ENCODE peak calls at places on chromosomes 1 and 21, in nine cellular contexts. One of them, this sample, is unnamed. For H3K27me3, the result is how much of the 10 kb centered on the place peaks cover.

GRCh38 chr1:243705585-243705984 is 144.5 kb downstream of the AKT3 start:
- DNase-seq in neural progenitor cell: no peak
- DNase-seq in kidney epithelial cell: no peak
- DNase-seq in CD8-positive, alpha-beta memory T cell: no peak
- DNase-seq in psoas muscle: no peak
- DNase-seq in tibial nerve: no peak
- DNase-seq in PC-3: no peak
- DNase-seq in IMR-90: no peak
- DNase-seq in heart right ventricle: no peak
- DNase-seq in this sample: no peak

GRCh38 chr1:181557313-181557712 is 74.0 kb downstream of the CACNA1E start:
- DNase-seq in neural progenitor cell: no peak
- DNase-seq in kidney epithelial cell: no peak
- DNase-seq in CD8-positive, alpha-beta memory T cell: no peak
- DNase-seq in psoas muscle: no peak
- DNase-seq in tibial nerve: no peak
- DNase-seq in PC-3: no peak
- DNase-seq in IMR-90: no peak
- DNase-seq in heart right ventricle: no peak
- DNase-seq in this sample: no peak

GRCh38 chr1:44786841-44787426 is 1.0 kb downstream of the BEST4 start:
- DNase-seq in neural progenitor cell: no peak
- DNase-seq in kidney epithelial cell: no peak
- DNase-seq in CD8-positive, alpha-beta memory T cell: no peak
- DNase-seq in psoas muscle: no peak
- DNase-seq in tibial nerve: no peak
- DNase-seq in PC-3: no peak
- DNase-seq in IMR-90: no peak
- DNase-seq in heart right ventricle: no peak
- DNase-seq in this sample: no peak

GRCh38 chr1:39625462-39626273 is 13.8 kb downstream of the HEYL start:
- DNase-seq in neural progenitor cell: no peak
- DNase-seq in kidney epithelial cell: no peak
- DNase-seq in CD8-positive, alpha-beta memory T cell: no peak
- DNase-seq in psoas muscle: peak
- DNase-seq in tibial nerve: peak
- DNase-seq in PC-3: no peak
- DNase-seq in IMR-90: peak
- DNase-seq in heart right ventricle: peak
- DNase-seq in this sample: no peak

GRCh38 chr1:233668725-233669294 is 54.9 kb downstream of the KCNK1 start:
- DNase-seq in neural progenitor cell: no peak
- DNase-seq in kidney epithelial cell: no peak
- DNase-seq in CD8-positive, alpha-beta memory T cell: no peak
- DNase-seq in psoas muscle: no peak
- DNase-seq in tibial nerve: no peak
- DNase-seq in PC-3: peak
- DNase-seq in IMR-90: peak
- DNase-seq in heart right ventricle: no peak
- DNase-seq in this sample: peak

GRCh38 chr1:247113094-247113497 is 8.9 kb upstream of the ZNF669 start:
- DNase-seq in neural progenitor cell: no peak
- DNase-seq in kidney epithelial cell: no peak
- DNase-seq in CD8-positive, alpha-beta memory T cell: no peak
- DNase-seq in psoas muscle: no peak
- DNase-seq in tibial nerve: no peak
- DNase-seq in PC-3: peak
- DNase-seq in IMR-90: no peak
- DNase-seq in heart right ventricle: peak
- DNase-seq in this sample: no peak

GRCh38 chr1:180898441-180899219 is 14.1 kb upstream of the KIAA1614 start:
- DNase-seq in neural progenitor cell: no peak
- DNase-seq in kidney epithelial cell: no peak
- DNase-seq in CD8-positive, alpha-beta memory T cell: no peak
- DNase-seq in psoas muscle: no peak
- DNase-seq in tibial nerve: no peak
- DNase-seq in PC-3: no peak
- DNase-seq in IMR-90: peak
- DNase-seq in heart right ventricle: peak
- DNase-seq in this sample: no peak

GRCh38 chr1:28508435-28508754 is 2.6 kb downstream of the RCC1 start:
- DNase-seq in neural progenitor cell: peak
- DNase-seq in kidney epithelial cell: no peak
- DNase-seq in CD8-positive, alpha-beta memory T cell: no peak
- DNase-seq in psoas muscle: no peak
- DNase-seq in tibial nerve: no peak
- DNase-seq in PC-3: no peak
- DNase-seq in IMR-90: no peak
- DNase-seq in heart right ventricle: no peak
- DNase-seq in this sample: no peak

GRCh38 chr1:36174716-36175115 is 18.8 kb downstream of the MAP7D1 start:
- DNase-seq in neural progenitor cell: no peak
- DNase-seq in kidney epithelial cell: no peak
- DNase-seq in CD8-positive, alpha-beta memory T cell: no peak
- DNase-seq in psoas muscle: no peak
- DNase-seq in tibial nerve: no peak
- DNase-seq in PC-3: no peak
- DNase-seq in IMR-90: no peak
- DNase-seq in heart right ventricle: no peak
- DNase-seq in this sample: no peak

GRCh38 chr1:179369751-179370341 is 4.1 kb downstream of the AXDND1 start:
- DNase-seq in neural progenitor cell: peak
- DNase-seq in kidney epithelial cell: no peak
- DNase-seq in CD8-positive, alpha-beta memory T cell: peak
- DNase-seq in psoas muscle: no peak
- DNase-seq in tibial nerve: no peak
- DNase-seq in PC-3: peak
- DNase-seq in IMR-90: peak
- DNase-seq in heart right ventricle: no peak
- DNase-seq in this sample: peak

GRCh38 chr21:40548134-40548533 is 298.8 kb downstream of the DSCAM start:
- DNase-seq in neural progenitor cell: peak
- DNase-seq in kidney epithelial cell: no peak
- DNase-seq in CD8-positive, alpha-beta memory T cell: no peak
- DNase-seq in psoas muscle: no peak
- DNase-seq in tibial nerve: no peak
- DNase-seq in PC-3: no peak
- DNase-seq in IMR-90: no peak
- DNase-seq in heart right ventricle: no peak
- DNase-seq in this sample: no peak

GRCh38 chr1:96651517-96651916 is 70.1 kb upstream of the PTBP2 start:
- DNase-seq in neural progenitor cell: peak
- DNase-seq in kidney epithelial cell: no peak
- DNase-seq in CD8-positive, alpha-beta memory T cell: no peak
- DNase-seq in psoas muscle: no peak
- DNase-seq in tibial nerve: no peak
- DNase-seq in PC-3: no peak
- DNase-seq in IMR-90: no peak
- DNase-seq in heart right ventricle: no peak
- DNase-seq in this sample: no peak

DNA sequence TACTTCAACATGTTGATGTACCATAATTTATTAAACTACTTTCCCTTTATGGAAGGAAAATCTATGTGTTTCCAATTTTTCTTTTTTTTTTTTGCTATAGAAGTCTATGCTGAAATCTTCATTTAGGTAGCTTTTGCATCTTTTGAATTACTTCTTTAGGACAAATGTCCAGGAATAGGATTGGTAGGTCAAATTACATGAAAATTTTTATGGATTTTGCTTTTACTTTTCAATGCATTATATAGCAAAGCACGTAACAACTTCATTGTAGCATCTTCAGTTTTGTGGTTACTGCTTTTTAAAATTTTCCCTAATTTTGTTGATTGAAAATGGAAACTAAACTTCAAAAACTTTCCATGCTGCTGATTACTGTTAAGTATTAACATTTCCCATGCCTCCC is 12.0 kb upstream of the PLA2G2C start:
- DNase-seq in neural progenitor cell: no peak
- DNase-seq in kidney epithelial cell: no peak
- DNase-seq in CD8-positive, alpha-beta memory T cell: no peak
- DNase-seq in psoas muscle: no peak
- DNase-seq in tibial nerve: no peak
- DNase-seq in PC-3: no peak
- DNase-seq in IMR-90: no peak
- DNase-seq in heart right ventricle: no peak
- DNase-seq in this sample: no peak
- H3K27me3 ChIP-seq in neural progenitor cell: under half
- H3K27me3 ChIP-seq in kidney epithelial cell: under half
- H3K27me3 ChIP-seq in CD8-positive, alpha-beta memory T cell: under half
- H3K27me3 ChIP-seq in psoas muscle: under half
- H3K27me3 ChIP-seq in tibial nerve: under half
- H3K27me3 ChIP-seq in PC-3: under half
- H3K27me3 ChIP-seq in IMR-90: under half
- H3K27me3 ChIP-seq in heart right ventricle: under half
- H3K27me3 ChIP-seq in this sample: under half

GRCh38 chr1:117605164-117605810 is 561 bp upstream of the TENT5C start:
- DNase-seq in neural progenitor cell: peak
- DNase-seq in kidney epithelial cell: no peak
- DNase-seq in CD8-positive, alpha-beta memory T cell: no peak
- DNase-seq in psoas muscle: no peak
- DNase-seq in tibial nerve: no peak
- DNase-seq in PC-3: peak
- DNase-seq in IMR-90: no peak
- DNase-seq in heart right ventricle: peak
- DNase-seq in this sample: no peak
- H3K27me3 ChIP-seq in neural progenitor cell: half or more
- H3K27me3 ChIP-seq in kidney epithelial cell: under half
- H3K27me3 ChIP-seq in CD8-positive, alpha-beta memory T cell: under half
- H3K27me3 ChIP-seq in psoas muscle: under half
- H3K27me3 ChIP-seq in tibial nerve: under half
- H3K27me3 ChIP-seq in PC-3: under half
- H3K27me3 ChIP-seq in IMR-90: under half
- H3K27me3 ChIP-seq in heart right ventricle: under half
- H3K27me3 ChIP-seq in this sample: under half

GRCh38 chr1:34178072-34178471 is 1.4 kb downstream of the C1orf94 start:
- DNase-seq in neural progenitor cell: peak
- DNase-seq in kidney epithelial cell: no peak
- DNase-seq in CD8-positive, alpha-beta memory T cell: no peak
- DNase-seq in psoas muscle: no peak
- DNase-seq in tibial nerve: no peak
- DNase-seq in PC-3: no peak
- DNase-seq in IMR-90: no peak
- DNase-seq in heart right ventricle: no peak
- DNase-seq in this sample: no peak

GRCh38 chr1:34176830-34177613 is at the start of gene C1orf94:
- DNase-seq in neural progenitor cell: peak
- DNase-seq in kidney epithelial cell: no peak
- DNase-seq in CD8-positive, alpha-beta memory T cell: no peak
- DNase-seq in psoas muscle: no peak
- DNase-seq in tibial nerve: no peak
- DNase-seq in PC-3: no peak
- DNase-seq in IMR-90: no peak
- DNase-seq in heart right ventricle: no peak
- DNase-seq in this sample: no peak

GRCh38 chr1:34175737-34176136 is 970 bp upstream of the C1orf94 start:
- DNase-seq in neural progenitor cell: no peak
- DNase-seq in kidney epithelial cell: no peak
- DNase-seq in CD8-positive, alpha-beta memory T cell: no peak
- DNase-seq in psoas muscle: no peak
- DNase-seq in tibial nerve: no peak
- DNase-seq in PC-3: no peak
- DNase-seq in IMR-90: no peak
- DNase-seq in heart right ventricle: no peak
- DNase-seq in this sample: no peak
- H3K27me3 ChIP-seq in neural progenitor cell: under half
- H3K27me3 ChIP-seq in kidney epithelial cell: under half
- H3K27me3 ChIP-seq in CD8-positive, alpha-beta memory T cell: under half
- H3K27me3 ChIP-seq in psoas muscle: under half
- H3K27me3 ChIP-seq in tibial nerve: under half
- H3K27me3 ChIP-seq in PC-3: under half
- H3K27me3 ChIP-seq in IMR-90: under half
- H3K27me3 ChIP-seq in heart right ventricle: half or more
- H3K27me3 ChIP-seq in this sample: under half

GRCh38 chr1:1090424-1091343 is 16.6 kb upstream of the RNF223 start:
- DNase-seq in neural progenitor cell: no peak
- DNase-seq in kidney epithelial cell: no peak
- DNase-seq in CD8-positive, alpha-beta memory T cell: no peak
- DNase-seq in psoas muscle: no peak
- DNase-seq in tibial nerve: no peak
- DNase-seq in PC-3: no peak
- DNase-seq in IMR-90: no peak
- DNase-seq in heart right ventricle: no peak
- DNase-seq in this sample: no peak
- H3K27me3 ChIP-seq in neural progenitor cell: under half
- H3K27me3 ChIP-seq in kidney epithelial cell: under half
- H3K27me3 ChIP-seq in CD8-positive, alpha-beta memory T cell: under half
- H3K27me3 ChIP-seq in psoas muscle: under half
- H3K27me3 ChIP-seq in tibial nerve: under half
- H3K27me3 ChIP-seq in PC-3: under half
- H3K27me3 ChIP-seq in IMR-90: under half
- H3K27me3 ChIP-seq in heart right ventricle: under half
- H3K27me3 ChIP-seq in this sample: under half

GRCh38 chr1:61892977-61893376 is 150.7 kb downstream of the PATJ start:
- DNase-seq in neural progenitor cell: no peak
- DNase-seq in kidney epithelial cell: no peak
- DNase-seq in CD8-positive, alpha-beta memory T cell: no peak
- DNase-seq in psoas muscle: no peak
- DNase-seq in tibial nerve: no peak
- DNase-seq in PC-3: peak
- DNase-seq in IMR-90: no peak
- DNase-seq in heart right ventricle: no peak
- DNase-seq in this sample: no peak

GRCh38 chr1:61888808-61889207 is 146.5 kb downstream of the PATJ start:
- DNase-seq in neural progenitor cell: no peak
- DNase-seq in kidney epithelial cell: no peak
- DNase-seq in CD8-positive, alpha-beta memory T cell: no peak
- DNase-seq in psoas muscle: no peak
- DNase-seq in tibial nerve: no peak
- DNase-seq in PC-3: no peak
- DNase-seq in IMR-90: no peak
- DNase-seq in heart right ventricle: no peak
- DNase-seq in this sample: no peak

GRCh38 chr1:61887076-61887867 is 145.0 kb downstream of the PATJ start:
- DNase-seq in neural progenitor cell: no peak
- DNase-seq in kidney epithelial cell: no peak
- DNase-seq in CD8-positive, alpha-beta memory T cell: no peak
- DNase-seq in psoas muscle: no peak
- DNase-seq in tibial nerve: no peak
- DNase-seq in PC-3: no peak
- DNase-seq in IMR-90: no peak
- DNase-seq in heart right ventricle: no peak
- DNase-seq in this sample: no peak

DNA sequence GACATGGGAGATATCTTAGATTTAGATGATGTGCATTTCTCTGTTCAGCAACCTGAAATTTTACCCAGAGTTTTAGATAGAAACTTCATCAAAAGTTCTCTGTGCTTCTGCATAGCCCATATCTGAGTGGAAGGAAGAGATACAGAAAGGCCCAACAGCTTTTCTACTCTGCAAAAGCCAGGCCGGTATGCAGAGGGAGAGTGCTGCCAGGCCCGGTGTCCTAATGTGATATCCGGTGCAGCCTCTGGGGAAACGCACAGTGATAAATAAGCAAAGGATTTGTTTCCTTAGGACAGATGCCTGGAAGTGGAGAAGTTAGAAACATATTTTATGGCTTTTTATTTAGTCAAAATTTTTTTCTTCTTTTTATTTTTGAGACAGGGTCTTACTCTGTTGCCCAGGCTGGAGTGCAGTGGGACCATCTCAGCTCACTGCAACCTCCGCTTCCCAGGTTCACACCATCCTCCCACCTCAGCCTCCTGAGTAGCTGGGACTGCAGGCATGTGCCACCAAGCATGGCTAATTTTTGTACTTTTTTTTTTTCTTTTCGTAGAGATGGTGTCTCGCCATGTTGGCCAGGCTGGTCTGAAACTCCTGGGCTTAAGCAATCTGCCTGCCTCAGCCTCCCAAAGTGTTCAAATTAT is 145.8 kb downstream of the PATJ start:
- DNase-seq in neural progenitor cell: no peak
- DNase-seq in kidney epithelial cell: no peak
- DNase-seq in CD8-positive, alpha-beta memory T cell: no peak
- DNase-seq in psoas muscle: no peak
- DNase-seq in tibial nerve: peak
- DNase-seq in PC-3: no peak
- DNase-seq in IMR-90: no peak
- DNase-seq in heart right ventricle: peak
- DNase-seq in this sample: no peak
- H3K27me3 ChIP-seq in neural progenitor cell: under half
- H3K27me3 ChIP-seq in kidney epithelial cell: under half
- H3K27me3 ChIP-seq in CD8-positive, alpha-beta memory T cell: under half
- H3K27me3 ChIP-seq in psoas muscle: under half
- H3K27me3 ChIP-seq in tibial nerve: under half
- H3K27me3 ChIP-seq in PC-3: under half
- H3K27me3 ChIP-seq in IMR-90: under half
- H3K27me3 ChIP-seq in heart right ventricle: under half
- H3K27me3 ChIP-seq in this sample: under half

This sample was measured in CD4-positive, CD25-positive, alpha-beta regulatory T cell.